ENCODE peak calls at places on chromosomes 13 and 19, in four cellular contexts. One of them, this sample, is unnamed.

GRCh38 chr13:35600137-35600536 is 123.6 kb upstream of the MAB21L1 start:
- DNase-seq in H1: no peak
- DNase-seq in GM12878: no peak
- DNase-seq in HepG2: peak; percentile 15
- DNase-seq in this sample: no peak

GRCh38 chr19:5040544-5041167 is 71.7 kb downstream of the KDM4B start:
- DNase-seq in H1: no peak
- DNase-seq in GM12878: no peak
- DNase-seq in HepG2: no peak
- DNase-seq in this sample: no peak

GRCh38 chr13:24038405-24038804 is 122.1 kb upstream of the SPATA13 start:
- DNase-seq in HepG2: no peak
- DNase-seq in GM12878: no peak
- DNase-seq in H1: no peak
- DNase-seq in this sample: no peak

GRCh38 chr19:33132021-33132420 is at the start of gene WDR88:
- DNase-seq in GM12878: no peak
- DNase-seq in HepG2: no peak
- DNase-seq in H1: no peak
- DNase-seq in this sample: no peak

GRCh38 chr19:2385053-2385721 is 25.1 kb downstream of the TMPRSS9 start:
- DNase-seq in GM12878: no peak
- DNase-seq in H1: peak; percentile 75
- DNase-seq in HepG2: peak; percentile 81
- DNase-seq in this sample: peak; percentile 95

GRCh38 chr13:74132152-74132767 is 1.9 kb downstream of the KLF12 start:
- DNase-seq in H1: no peak
- DNase-seq in GM12878: no peak
- DNase-seq in HepG2: peak; percentile 15
- DNase-seq in this sample: no peak

GRCh38 chr13:66958611-66959010 is 271.5 kb downstream of the PCDH9 start:
- DNase-seq in H1: no peak
- DNase-seq in HepG2: no peak
- DNase-seq in GM12878: no peak
- DNase-seq in this sample: no peak

GRCh38 chr19:49196527-49197240 is 39.1 kb downstream of the TRPM4 start:
- DNase-seq in GM12878: no peak
- DNase-seq in H1: no peak
- DNase-seq in HepG2: no peak
- DNase-seq in this sample: no peak

GRCh38 chr13:45328661-45329105 is 12.3 kb downstream of the TPT1 start:
- DNase-seq in H1: no peak
- DNase-seq in GM12878: no peak
- DNase-seq in HepG2: no peak
- DNase-seq in this sample: no peak

GRCh38 chr13:26664942-26665341 is 95.6 kb downstream of the GPR12 start:
- DNase-seq in GM12878: no peak
- DNase-seq in HepG2: no peak
- DNase-seq in H1: no peak
- DNase-seq in this sample: no peak

GRCh38 chr13:30577381-30577780 is 40.3 kb upstream of the USPL1 start:
- DNase-seq in GM12878: peak; percentile 72
- DNase-seq in HepG2: peak; percentile 13
- DNase-seq in H1: no peak
- DNase-seq in this sample: no peak

GRCh38 chr13:21853779-21854178 is 182.9 kb downstream of the FGF9 start:
- DNase-seq in HepG2: no peak
- DNase-seq in H1: no peak
- DNase-seq in GM12878: no peak
- DNase-seq in this sample: no peak

GRCh38 chr19:53898680-53899341 is 10.3 kb upstream of the CACNG7 start:
- DNase-seq in HepG2: no peak
- DNase-seq in GM12878: no peak
- DNase-seq in H1: peak; percentile 99
- DNase-seq in this sample: peak; percentile 96

GRCh38 chr13:109180905-109181425 is 551.6 kb downstream of the MYO16 start:
- DNase-seq in HepG2: peak; percentile 6
- DNase-seq in H1: no peak
- DNase-seq in GM12878: no peak
- DNase-seq in this sample: no peak

GRCh38 chr13:97141564-97142005 is 80.5 kb upstream of the MBNL2 start:
- DNase-seq in H1: peak; percentile 29
- DNase-seq in HepG2: peak; percentile 96
- DNase-seq in GM12878: peak; percentile 23
- DNase-seq in this sample: no peak

GRCh38 chr13:20387441-20387971 is 138.2 kb downstream of the CRYL1 start:
- DNase-seq in GM12878: no peak
- DNase-seq in H1: no peak
- DNase-seq in HepG2: no peak
- DNase-seq in this sample: no peak

GRCh38 chr13:87827479-87827878 is 156.3 kb downstream of the SLITRK5 start:
- DNase-seq in HepG2: no peak
- DNase-seq in GM12878: no peak
- DNase-seq in H1: no peak
- DNase-seq in this sample: no peak

GRCh38 chr13:102999498-102999897 is 66.7 kb downstream of the SLC10A2 start:
- DNase-seq in HepG2: no peak
- DNase-seq in GM12878: no peak
- DNase-seq in H1: no peak
- DNase-seq in this sample: no peak

GRCh38 chr13:102460806-102461205 is 59.0 kb upstream of the FGF14 start:
- DNase-seq in HepG2: no peak
- DNase-seq in GM12878: no peak
- DNase-seq in H1: no peak
- DNase-seq in this sample: no peak

GRCh38 chr13:60572003-60572792 is 175.2 kb downstream of the TDRD3 start:
- DNase-seq in GM12878: no peak
- DNase-seq in H1: no peak
- DNase-seq in HepG2: peak; percentile 83
- DNase-seq in this sample: no peak

GRCh38 chr13:83065136-83065535 is 817.1 kb downstream of the SLITRK1 start:
- DNase-seq in H1: no peak
- DNase-seq in HepG2: no peak
- DNase-seq in GM12878: no peak
- DNase-seq in this sample: no peak

GRCh38 chr13:37338721-37339120 is 233.3 kb upstream of the CSNK1A1L start:
- DNase-seq in HepG2: no peak
- DNase-seq in GM12878: no peak
- DNase-seq in H1: no peak
- DNase-seq in this sample: no peak

GRCh38 chr19:6868341-6868740 is 19.0 kb upstream of the ADGRE1 start:
- DNase-seq in H1: no peak
- DNase-seq in GM12878: no peak
- DNase-seq in HepG2: no peak
- DNase-seq in this sample: no peak
- TF ChIP-seq TCF12 in H1: no peak
- TF ChIP-seq TCF12 in GM12878: no peak
- TF ChIP-seq TCF12 in HepG2: no peak
- TF ChIP-seq TCF12 in this sample: no peak

GRCh38 chr19:14968247-14968646 is 11.4 kb downstream of the SLC1A6 start:
- DNase-seq in H1: no peak
- DNase-seq in GM12878: no peak
- DNase-seq in HepG2: no peak
- DNase-seq in this sample: no peak
- TF ChIP-seq TCF12 in H1: no peak
- TF ChIP-seq TCF12 in GM12878: no peak
- TF ChIP-seq TCF12 in HepG2: no peak
- TF ChIP-seq TCF12 in this sample: no peak

GRCh38 chr13:81318231-81319019 is 977.5 kb upstream of the SPRY2 start:
- DNase-seq in H1: no peak
- DNase-seq in HepG2: no peak
- DNase-seq in GM12878: no peak
- DNase-seq in this sample: no peak

DNA sequence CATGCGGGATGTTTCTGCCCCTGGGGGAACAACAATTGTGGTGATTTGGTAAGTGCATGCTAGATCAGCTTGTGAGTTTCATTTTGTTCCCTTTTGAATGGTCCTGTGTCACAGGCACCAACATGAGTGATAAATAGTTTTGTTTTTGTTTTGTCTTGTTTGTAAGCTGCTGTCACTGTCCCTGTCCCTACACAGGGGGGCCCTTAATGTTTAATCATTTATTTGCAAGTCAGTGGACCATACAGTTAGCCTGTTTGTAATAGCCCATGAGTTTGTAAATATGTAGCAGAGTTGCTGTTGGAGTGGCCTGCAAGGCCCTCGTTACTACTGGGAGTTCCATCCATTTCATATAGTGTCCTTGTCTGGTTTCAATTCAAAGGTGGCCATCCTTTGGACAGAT is 979.6 kb upstream of the SPRY2 start:
- DNase-seq in GM12878: no peak
- DNase-seq in HepG2: no peak
- DNase-seq in H1: no peak
- DNase-seq in this sample: no peak
- TF ChIP-seq TCF12 in GM12878: no peak
- TF ChIP-seq TCF12 in HepG2: no peak
- TF ChIP-seq TCF12 in H1: no peak
- TF ChIP-seq TCF12 in this sample: no peak

GRCh38 chr13:51621597-51621996 is 37.3 kb downstream of the WDFY2 start:
- DNase-seq in GM12878: no peak
- DNase-seq in HepG2: no peak
- DNase-seq in H1: no peak
- DNase-seq in this sample: peak; percentile 32
- TF ChIP-seq TCF12 in GM12878: no peak
- TF ChIP-seq TCF12 in HepG2: no peak
- TF ChIP-seq TCF12 in H1: no peak
- TF ChIP-seq TCF12 in this sample: no peak

GRCh38 chr19:39045506-39045905 is 13.2 kb upstream of the FBXO27 start:
- DNase-seq in H1: no peak
- DNase-seq in HepG2: no peak
- DNase-seq in GM12878: no peak
- DNase-seq in this sample: no peak

GRCh38 chr19:39046037-39046821 is 13.9 kb upstream of the FBXO27 start:
- DNase-seq in H1: no peak
- DNase-seq in GM12878: no peak
- DNase-seq in HepG2: peak; percentile 59
- DNase-seq in this sample: no peak

GRCh38 chr19:39052243-39052746 is 19.9 kb upstream of the FBXO27 start:
- DNase-seq in GM12878: no peak
- DNase-seq in HepG2: peak; percentile 48
- DNase-seq in H1: peak; percentile 68
- DNase-seq in this sample: peak; percentile 75

GRCh38 chr19:39052846-39053245 is 20.5 kb upstream of the FBXO27 start:
- DNase-seq in GM12878: no peak
- DNase-seq in HepG2: no peak
- DNase-seq in H1: no peak
- DNase-seq in this sample: no peak

DNA sequence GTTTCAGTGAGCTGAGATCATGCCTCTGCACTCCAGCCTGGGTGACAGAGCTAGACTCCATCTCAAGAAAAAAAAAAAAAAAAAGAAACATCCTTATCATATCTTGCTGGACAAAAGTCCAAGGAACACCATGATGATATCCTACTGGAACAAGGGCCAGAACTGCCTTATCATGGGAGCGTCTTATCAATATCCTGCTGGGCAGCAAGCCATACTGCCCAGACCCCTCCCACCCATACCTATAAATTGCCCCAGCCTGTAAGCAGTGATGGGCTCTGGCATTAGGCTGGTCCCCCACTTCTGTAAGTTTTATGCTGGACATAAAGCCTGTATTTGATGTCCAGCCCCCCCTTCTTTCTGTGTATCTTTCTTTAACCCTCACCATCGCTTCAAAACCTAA is 14.7 kb upstream of the FBXO27 start:
- DNase-seq in HepG2: no peak
- DNase-seq in H1: no peak
- DNase-seq in GM12878: no peak
- DNase-seq in this sample: no peak
- TF ChIP-seq TCF12 in HepG2: no peak
- TF ChIP-seq TCF12 in H1: no peak
- TF ChIP-seq TCF12 in GM12878: no peak
- TF ChIP-seq TCF12 in this sample: no peak

DNA sequence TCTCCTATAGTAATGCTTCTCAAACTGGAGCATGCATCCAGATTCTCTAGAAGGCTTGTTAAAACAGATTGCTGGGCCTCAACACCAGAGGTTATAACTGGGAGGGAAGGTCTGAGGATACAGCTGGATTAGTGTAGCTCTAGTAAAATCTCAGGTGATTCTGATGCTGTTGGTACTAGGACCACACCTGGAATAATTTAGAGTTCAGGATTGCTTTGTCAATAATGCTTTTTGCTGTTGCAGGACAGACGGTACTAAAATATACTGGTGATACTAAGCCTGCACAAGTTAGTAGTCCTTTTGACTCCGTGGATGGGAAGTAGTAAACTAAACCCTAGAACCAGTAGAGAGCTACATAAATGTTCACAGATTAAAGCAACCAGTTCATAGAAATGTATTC is 258.1 kb upstream of the STARD13 start:
- DNase-seq in H1: no peak
- DNase-seq in GM12878: no peak
- DNase-seq in HepG2: no peak
- DNase-seq in this sample: no peak
- TF ChIP-seq TCF12 in H1: no peak
- TF ChIP-seq TCF12 in GM12878: no peak
- TF ChIP-seq TCF12 in HepG2: no peak
- TF ChIP-seq TCF12 in this sample: no peak

DNA sequence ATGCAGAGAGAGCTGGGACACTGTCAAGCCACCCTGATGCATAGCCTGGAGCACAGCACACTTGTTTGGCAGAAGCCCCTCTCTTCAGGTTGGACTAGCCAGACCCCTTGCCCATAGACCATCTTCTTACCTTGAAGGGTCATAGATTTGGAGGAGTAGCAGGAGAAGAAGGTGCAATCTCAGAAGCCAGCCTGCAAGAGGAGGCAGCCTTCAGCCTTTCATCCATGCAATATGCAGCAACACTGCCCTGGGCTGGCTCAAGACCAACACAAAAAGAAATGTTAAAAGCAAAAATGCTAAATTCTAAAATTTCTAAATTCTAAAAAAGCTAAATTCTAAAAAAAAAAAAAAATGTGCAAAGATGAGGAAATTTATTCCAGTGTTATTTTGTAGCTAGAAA is 4.9 kb downstream of the IQCN start:
- DNase-seq in HepG2: no peak
- DNase-seq in GM12878: no peak
- DNase-seq in H1: no peak
- DNase-seq in this sample: no peak
- TF ChIP-seq TCF12 in HepG2: no peak
- TF ChIP-seq TCF12 in GM12878: no peak
- TF ChIP-seq TCF12 in H1: no peak
- TF ChIP-seq TCF12 in this sample: no peak

DNA sequence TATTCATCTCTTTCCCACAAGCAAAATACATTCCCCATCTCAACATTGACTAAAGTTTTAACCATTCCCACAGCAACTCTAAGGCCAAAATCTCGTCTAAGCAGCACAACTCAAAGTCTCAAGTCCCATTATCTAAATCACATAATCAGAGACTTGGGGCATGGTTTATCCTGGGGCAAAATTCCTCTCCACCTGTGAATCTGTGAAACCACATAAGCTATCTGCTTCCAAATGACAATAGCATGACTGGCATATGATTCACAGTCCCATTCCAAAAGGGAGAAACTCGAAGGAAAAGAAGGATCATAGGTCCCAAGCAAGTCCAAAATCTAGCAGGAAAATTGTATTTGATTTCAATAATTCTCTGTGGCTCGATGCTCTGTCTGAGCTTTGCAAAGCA is 73.0 kb downstream of the ANKRD10 start:
- DNase-seq in GM12878: no peak
- DNase-seq in HepG2: no peak
- DNase-seq in H1: no peak
- DNase-seq in this sample: no peak
- TF ChIP-seq TCF12 in GM12878: no peak
- TF ChIP-seq TCF12 in HepG2: no peak
- TF ChIP-seq TCF12 in H1: no peak
- TF ChIP-seq TCF12 in this sample: no peak

GRCh38 chr13:110944121-110944967 is 29.5 kb upstream of the ANKRD10 start:
- DNase-seq in H1: no peak
- DNase-seq in HepG2: peak; percentile 52
- DNase-seq in GM12878: no peak
- DNase-seq in this sample: peak; percentile 51
- TF ChIP-seq TCF12 in H1: no peak
- TF ChIP-seq TCF12 in HepG2: no peak
- TF ChIP-seq TCF12 in GM12878: no peak
- TF ChIP-seq TCF12 in this sample: no peak

This sample was measured in SK-N-SH.